ENCODE peak calls at places on chromosomes 16 and 17, in seven cellular contexts. K, F, T, X, W, R and A are unnamed samples.

GRCh38 chr17:82920715-82921114 is 80.9 kb upstream of the ZNF750 start:
- DNase-seq in R (no peak), X (no peak), T (no peak), W (no peak), K (no peak), F (no peak), A (no peak)

GRCh38 chr17:29645516-29646051 is 22.9 kb upstream of the CORO6 start:
- DNase-seq in K (peak), W (no peak), T (peak), X (peak), F (no peak), R (no peak), A (peak)

GRCh38 chr16:10519929-10520868 is 60.2 kb downstream of the EMP2 start:
- DNase-seq in K (no peak), F (no peak), W (no peak), R (no peak), X (no peak), T (no peak), A (no peak)

GRCh38 chr17:30920282-30920681 is 1.5 kb upstream of the ADAP2 start:
- DNase-seq in F (no peak), R (no peak), X (peak), W (no peak), K (no peak), T (no peak), A (no peak)

GRCh38 chr17:50129303-50129945 is 536 bp downstream of the SAMD14 start:
- DNase-seq in T (no peak), X (no peak), R (no peak), K (no peak), F (no peak), W (peak), A (no peak)

GRCh38 chr17:79721993-79722671 is 8.6 kb upstream of the ENPP7 start:
- DNase-seq in R (no peak), K (no peak), W (no peak), X (no peak), F (no peak), T (no peak), A (no peak)

GRCh38 chr16:51382940-51383339 is 231.9 kb upstream of the SALL1 start:
- DNase-seq in X (no peak), F (no peak), W (no peak), T (no peak), K (no peak), R (no peak), A (no peak)

GRCh38 chr17:39756376-39757079 is 18.8 kb downstream of the GRB7 start:
- DNase-seq in X (no peak), W (no peak), K (no peak), T (no peak), F (no peak), R (no peak), A (no peak)

GRCh38 chr17:63841350-63842172 is 924 bp downstream of the SMARCD2 start:
- DNase-seq in R (no peak), K (no peak), T (peak), F (no peak), W (no peak), X (peak), A (no peak)

GRCh38 chr16:1691276-1691675 is 13.2 kb downstream of the JPT2 start:
- DNase-seq in X (no peak), T (no peak), W (no peak), F (no peak), K (no peak), R (no peak), A (no peak)

DNA sequence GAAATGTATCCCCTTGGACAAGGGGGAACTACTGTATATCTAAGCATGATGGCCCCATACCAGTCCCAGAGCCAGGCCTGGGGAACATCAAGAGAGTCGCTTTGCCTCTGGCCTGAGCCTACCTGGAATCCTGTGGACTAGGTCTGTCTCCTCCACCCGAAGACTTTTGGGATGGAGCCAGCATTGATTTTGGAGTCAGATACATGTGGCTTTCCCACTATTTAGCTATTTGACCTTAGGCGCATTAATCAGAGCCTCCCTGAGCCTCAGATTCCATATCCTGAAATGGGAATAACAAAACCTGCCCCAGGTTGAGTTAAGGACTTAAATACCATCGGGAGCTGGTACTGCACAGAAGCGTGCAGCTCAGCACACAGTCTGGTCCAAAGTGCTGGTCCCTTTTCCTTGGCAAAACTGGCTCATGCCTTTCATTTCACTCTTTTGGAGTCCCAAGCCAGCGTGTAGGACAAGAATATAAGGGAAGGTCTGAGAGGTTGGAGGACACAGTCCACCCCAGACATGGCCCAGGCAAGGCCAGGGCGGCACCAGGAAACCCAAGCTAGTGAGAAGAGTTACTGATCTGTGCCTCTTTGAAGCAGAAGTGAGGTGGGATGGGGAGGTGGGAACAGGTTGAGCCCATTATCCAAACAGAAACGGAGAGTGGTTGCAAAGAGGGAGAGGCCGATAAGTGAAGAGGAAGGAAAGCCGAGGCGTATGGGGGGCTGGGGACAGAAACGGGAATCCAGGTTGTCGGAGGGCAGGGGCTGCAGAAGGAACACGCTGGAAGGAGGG is 993 bp downstream of the FA2H start:
- DNase-seq in R (no peak), T (peak), K (no peak), F (no peak), X (no peak), W (no peak), A (no peak)
- H3K4me3 ChIP-seq in R (peak), T (peak), K (no peak), F (peak), X (peak), W (no peak), A (no peak)

GRCh38 chr17:77565166-77565565 is 393.3 kb upstream of the TNRC6C start:
- DNase-seq in W (no peak), T (no peak), F (no peak), K (no peak), R (no peak), X (no peak), A (no peak)
- H3K4me3 ChIP-seq in W (no peak), T (no peak), F (no peak), K (no peak), R (no peak), X (no peak), A (no peak)

GRCh38 chr16:75818491-75818890 is 92.2 kb upstream of the CPHXL start:
- DNase-seq in F (no peak), X (no peak), R (no peak), K (no peak), W (no peak), T (no peak), A (no peak)
- H3K4me3 ChIP-seq in F (no peak), X (no peak), R (no peak), K (no peak), W (no peak), T (no peak), A (no peak)

DNA sequence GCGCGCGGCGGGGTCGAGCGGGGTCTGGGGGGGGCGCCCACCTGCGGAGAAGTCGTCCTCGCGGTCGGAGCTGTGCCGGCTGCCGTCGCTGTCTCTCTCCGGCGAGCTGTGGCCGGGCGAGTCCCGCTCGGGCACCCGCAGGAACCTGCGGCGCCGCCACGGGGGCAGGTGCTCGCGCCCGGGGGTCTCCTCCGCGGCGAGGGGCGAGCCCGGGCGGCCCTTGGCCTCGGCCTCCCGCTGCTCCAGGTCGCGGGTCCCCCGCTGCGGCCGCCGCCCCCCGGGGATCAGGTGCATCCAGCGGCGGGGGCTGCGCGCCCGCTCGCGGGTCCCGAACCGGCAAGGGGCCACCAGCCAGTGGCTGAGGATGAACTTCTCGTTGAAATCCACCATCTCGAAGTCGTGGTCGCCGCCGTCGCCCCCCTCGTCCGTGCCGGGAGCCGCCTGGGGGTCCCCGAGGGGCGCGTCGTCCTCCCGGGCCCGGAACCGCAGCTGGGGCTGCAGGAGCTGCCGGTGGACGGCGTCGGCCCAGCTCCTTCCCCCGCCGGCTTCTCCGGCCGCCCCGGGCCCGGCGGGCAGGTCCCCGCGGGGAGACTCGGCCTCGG is 41.4 kb upstream of the BHLHA9 start:
- DNase-seq in K (no peak), W (no peak), X (no peak), F (no peak), R (no peak), T (no peak), A (no peak)
- H3K4me3 ChIP-seq in K (no peak), W (peak), X (peak), F (peak), R (no peak), T (peak), A (no peak)